ENCODE peak calls at places on chromosomes 7 and 10, in six cellular contexts. D is NB4, G is progenitor cell of endocrine pancreas, M is posterior vena cava, P is frontal cortex, A is fibroblast of the conjunctiva. Y is an unnamed sample.

GRCh38 chr10:120386196-120386595 is 70.8 kb upstream of the PLPP4 start:
- DNase-seq in D (no peak), G (no peak), M (no peak), P (no peak), A (no peak), Y (no peak)

GRCh38 chr7:18402488-18403183 is 92.9 kb upstream of the HDAC9 start:
- DNase-seq in D (no peak), G (no peak), M (no peak), P (no peak), A (peak), Y (no peak)

GRCh38 chr7:150406311-150406564 is 27.1 kb downstream of the ZNF775 start:
- DNase-seq in D (peak), G (no peak), M (no peak), P (no peak), A (no peak), Y (no peak)

GRCh38 chr7:100545636-100546128 is 6.7 kb downstream of the AGFG2 start:
- DNase-seq in D (peak), G (no peak), M (no peak), P (peak), A (peak), Y (peak)

GRCh38 chr10:73167557-73168485 is at the start of the genes ECD and FAM149B1:
- DNase-seq in D (peak), G (peak), M (peak), P (peak), A (peak), Y (peak)

GRCh38 chr7:140625908-140626868 is 14.4 kb downstream of the DENND2A start:
- DNase-seq in D (no peak), G (no peak), M (peak), P (peak), A (peak), Y (peak)

GRCh38 chr7:74625446-74625845 is 32.1 kb upstream of the GTF2I start:
- DNase-seq in D (peak), G (no peak), M (no peak), P (no peak), A (peak), Y (no peak)

GRCh38 chr7:46317256-46317655 is 396.2 kb upstream of the IGFBP3 start:
- DNase-seq in D (no peak), G (no peak), M (no peak), P (no peak), A (no peak), Y (no peak)

GRCh38 chr7:49229246-49229645 is 304.9 kb downstream of the CDC14C start:
- DNase-seq in D (no peak), G (no peak), M (no peak), P (no peak), A (no peak), Y (no peak)

GRCh38 chr7:14507617-14508016 is 394.9 kb downstream of the DGKB start:
- DNase-seq in D (no peak), G (no peak), M (no peak), P (no peak), A (peak), Y (no peak)

GRCh38 chr10:101043356-101043707 is 12.3 kb downstream of the SFXN3 start:
- DNase-seq in D (peak), G (no peak), M (no peak), P (no peak), A (no peak), Y (no peak)

GRCh38 chr10:784377-784758 is 94.9 kb upstream of the DIP2C start:
- DNase-seq in D (no peak), G (no peak), M (no peak), P (no peak), A (no peak), Y (no peak)

GRCh38 chr7:107025449-107026103 is 18.9 kb upstream of the PRKAR2B start:
- DNase-seq in D (peak), G (no peak), M (no peak), P (no peak), A (no peak), Y (no peak)

GRCh38 chr10:76553700-76554470 is 1083.7 kb downstream of the KCNMA1 start:
- DNase-seq in D (no peak), G (no peak), M (no peak), P (no peak), A (no peak), Y (no peak)

GRCh38 chr10:27719052-27719451 is 26.6 kb downstream of the MKX start:
- DNase-seq in D (no peak), G (no peak), M (no peak), P (no peak), A (no peak), Y (no peak)

GRCh38 chr7:14751461-14751860 is 151.1 kb downstream of the DGKB start:
- DNase-seq in D (peak), G (no peak), M (no peak), P (no peak), A (no peak), Y (no peak)

GRCh38 chr10:122999347-122999746 is 9.2 kb downstream of the IKZF5 start:
- DNase-seq in D (no peak), G (no peak), M (no peak), P (no peak), A (no peak), Y (no peak)

GRCh38 chr10:74988787-74989574 is 122.5 kb upstream of the SAMD8 start:
- DNase-seq in D (no peak), G (no peak), M (no peak), P (no peak), A (no peak), Y (no peak)